ENCODE peak calls at places on chromosomes 1 and 21, in seven cellular contexts. E, Q, Y, W, L, R and H are unnamed samples.
A peak's percentile ranks its signal among the peaks of the same experiment; 100 is the strongest.

GRCh38 chr1:199696225-199696624 is 331.3 kb upstream of the NR5A2 start:
- DNase-seq in E (no peak), Q (no peak), Y (no peak), W (no peak), L (no peak), R (no peak), H (no peak)

GRCh38 chr1:57124768-57125446 is 159.1 kb upstream of the C8B start:
- DNase-seq in E (no peak), Q (no peak), Y (no peak), W (no peak), L (no peak), R (no peak), H (no peak)

GRCh38 chr1:27935721-27936120 is 921 bp downstream of the SMPDL3B start:
- DNase-seq in E (no peak), Q (no peak), Y (no peak), W (no peak), L (no peak), R (no peak), H (no peak)

GRCh38 chr1:208895171-208895570 is 651.0 kb upstream of the PLXNA2 start:
- DNase-seq in E (no peak), Q (no peak), Y (no peak), W (no peak), L (no peak), R (no peak), H (no peak)

GRCh38 chr1:56527548-56528302 is 51.6 kb downstream of the PLPP3 start:
- DNase-seq in E (no peak), Q (no peak), Y (no peak), W (no peak), L (no peak), R (peak; percentile 33), H (peak; percentile 62)

GRCh38 chr1:8870605-8871538 is 7.6 kb downstream of the ENO1 start:
- DNase-seq in E (no peak), Q (no peak), Y (no peak), W (no peak), L (no peak), R (no peak), H (no peak)

GRCh38 chr1:246065592-246065991 is 441.5 kb downstream of the SMYD3 start:
- DNase-seq in E (no peak), Q (no peak), Y (no peak), W (no peak), L (no peak), R (no peak), H (no peak)

GRCh38 chr21:45325206-45326168 is 37.8 kb upstream of the POFUT2 start:
- DNase-seq in E (no peak), Q (no peak), Y (no peak), W (no peak), L (peak; percentile 23), R (no peak), H (peak; percentile 45)

GRCh38 chr1:171139890-171140289 is 45.2 kb upstream of the FMO2 start:
- DNase-seq in E (no peak), Q (no peak), Y (no peak), W (no peak), L (no peak), R (no peak), H (peak; percentile 39)

GRCh38 chr1:109142248-109142647 is 28.3 kb downstream of the ELAPOR1 start:
- DNase-seq in E (no peak), Q (no peak), Y (no peak), W (no peak), L (no peak), R (no peak), H (no peak)
- TF ChIP-seq POLR2A in E (no peak), Q (no peak), Y (no peak), W (no peak), L (no peak), R (no peak), H (no peak)

DNA sequence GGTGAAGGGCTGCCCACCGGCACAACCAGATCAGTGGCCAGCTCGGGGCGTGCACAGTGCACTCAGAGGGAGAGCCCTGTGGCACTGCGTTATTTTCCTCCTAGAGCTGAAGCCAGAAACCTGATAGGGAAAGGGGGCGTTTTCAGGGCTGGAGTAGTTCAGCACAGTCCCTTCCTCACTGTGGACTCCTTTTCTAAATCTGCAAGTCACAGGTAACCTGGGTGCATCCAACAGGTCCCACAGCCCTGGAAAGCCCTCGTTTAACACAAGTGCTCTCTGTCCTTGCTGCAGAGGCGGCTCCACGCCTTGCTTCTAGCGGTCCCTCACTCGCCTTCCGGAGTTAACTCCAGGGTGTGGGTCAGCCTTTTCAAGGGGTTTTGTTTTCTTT is 81.2 kb downstream of the GALNT2 start:
- DNase-seq in E (no peak), Q (no peak), Y (no peak), W (no peak), L (no peak), R (no peak), H (no peak)
- H3K4me1 ChIP-seq in E (peaks cover 73% of the 10 kb centered on the region), Q (no peaks in the 10 kb centered on the region), Y (peaks cover 65% of the 10 kb centered on the region), W (no peaks in the 10 kb centered on the region), L (peaks cover 91% of the 10 kb centered on the region), R (peaks cover 29% of the 10 kb centered on the region), H (peaks cover 11% of the 10 kb centered on the region)

GRCh38 chr1:195717651-195718050 is 890.6 kb downstream of the KCNT2 start:
- DNase-seq in E (no peak), Q (no peak), Y (no peak), W (peak; percentile 18), L (no peak), R (no peak), H (no peak)
- H3K9me3 ChIP-seq in E (no peaks in the 10 kb centered on the region), Q (no peaks in the 10 kb centered on the region), Y (no peaks in the 10 kb centered on the region), W (no peaks in the 10 kb centered on the region), L (no peaks in the 10 kb centered on the region), R (no peaks in the 10 kb centered on the region), H (no peaks in the 10 kb centered on the region)

GRCh38 chr1:101239095-101240040 is 2.5 kb downstream of the S1PR1 start:
- DNase-seq in E (no peak), Q (no peak), Y (peak; percentile 24), W (no peak), L (peak; percentile 10), R (no peak), H (no peak)
- TF ChIP-seq POLR2A in E (no peak), Q (no peak), Y (no peak), W (no peak), L (no peak), R (no peak), H (no peak)

GRCh38 chr1:166304131-166304530 is 137.3 kb upstream of the FAM78B start:
- DNase-seq in E (no peak), Q (no peak), Y (no peak), W (no peak), L (no peak), R (no peak), H (no peak)
- H3K4me1 ChIP-seq in E (no peaks in the 10 kb centered on the region), Q (no peaks in the 10 kb centered on the region), Y (no peaks in the 10 kb centered on the region), W (no peaks in the 10 kb centered on the region), L (no peaks in the 10 kb centered on the region), R (no peaks in the 10 kb centered on the region), H (no peaks in the 10 kb centered on the region)